ENCODE peak calls at places on chromosomes 5 and 9, in five cellular contexts. F, X, J, E and B are unnamed samples.

GRCh38 chr5:73256462-73257260 is 83.7 kb downstream of the TMEM174 start:
- DNase-seq in F (no peak), J (no peak), E (no peak), X (no peak), B (no peak)

GRCh38 chr9:95273369-95274051 is 44.0 kb downstream of the FANCC start:
- DNase-seq in J (no peak), F (no peak), E (no peak), X (no peak), B (no peak)

GRCh38 chr9:89477811-89478583 is 19.9 kb downstream of the SEMA4D start:
- DNase-seq in E (peak; percentile 72), J (peak; percentile 79), F (peak; percentile 35), X (peak; percentile 77), B (peak; percentile 80)

GRCh38 chr9:100099722-100100042 is 639 bp downstream of the INVS start:
- DNase-seq in E (no peak), J (peak; percentile 27), X (no peak), F (peak; percentile 46), B (no peak)

GRCh38 chr5:151523335-151523734 is 67.8 kb downstream of the FAT2 start:
- DNase-seq in F (peak; percentile 22), J (peak; percentile 57), E (peak; percentile 71), X (peak; percentile 59), B (peak; percentile 52)

GRCh38 chr5:138698713-138699112 is 54.5 kb upstream of the CTNNA1 start:
- DNase-seq in F (no peak), E (no peak), X (peak; percentile 43), J (no peak), B (no peak)

GRCh38 chr9:85067792-85068191 is 398.3 kb downstream of the NTRK2 start:
- DNase-seq in X (no peak), J (no peak), E (no peak), F (no peak), B (no peak)

GRCh38 chr9:134327671-134328231 is 1.5 kb downstream of the RXRA start:
- DNase-seq in E (peak; percentile 24), X (no peak), F (no peak), J (no peak), B (no peak)

GRCh38 chr5:93246093-93246855 is 334.7 kb downstream of the NR2F1-AS1 start:
- DNase-seq in J (no peak), E (peak; percentile 85), X (no peak), F (no peak), B (peak; percentile 56)

GRCh38 chr5:92309336-92309991 is 926.3 kb upstream of the ARRDC3 start:
- DNase-seq in X (no peak), F (peak; percentile 48), E (peak; percentile 82), J (no peak), B (peak; percentile 65)

GRCh38 chr9:118659011-118659410 is 710.2 kb downstream of the BRINP1 start:
- DNase-seq in F (no peak), E (no peak), J (no peak), X (no peak), B (no peak)

GRCh38 chr9:121286973-121287721 is 19.2 kb downstream of the GSN start:
- DNase-seq in F (peak; percentile 60), J (peak; percentile 49), X (no peak), E (peak; percentile 94), B (peak; percentile 97)

GRCh38 chr9:19320495-19320894 is 59.5 kb downstream of the RPS6 start:
- DNase-seq in X (no peak), F (no peak), E (no peak), J (no peak), B (peak; percentile 10)

GRCh38 chr9:135990468-135991429 is 29.6 kb upstream of the UBAC1 start:
- DNase-seq in X (peak; percentile 26), J (peak; percentile 65), F (peak; percentile 81), E (peak; percentile 79), B (peak; percentile 77)

GRCh38 chr5:174533771-174534221 is 190.6 kb upstream of the MSX2 start:
- DNase-seq in F (no peak), E (peak; percentile 81), X (no peak), J (no peak), B (peak; percentile 70)

GRCh38 chr5:166338801-166339200 is 1952.6 kb upstream of the WWC1 start:
- DNase-seq in J (no peak), F (no peak), X (no peak), E (no peak), B (peak; percentile 10)

GRCh38 chr5:178619390-178619789 is 7.5 kb downstream of the CLK4 start:
- DNase-seq in E (no peak), X (no peak), J (no peak), F (no peak), B (no peak)

GRCh38 chr9:69376651-69377050 is 51.6 kb downstream of the ENTREP1 start:
- DNase-seq in X (no peak), E (peak; percentile 82), J (no peak), F (no peak), B (peak; percentile 96)

GRCh38 chr5:168308976-168309598 is 17.6 kb downstream of the WWC1 start:
- DNase-seq in E (no peak), X (no peak), J (no peak), F (no peak), B (no peak)

GRCh38 chr5:144028644-144029043 is 141.8 kb downstream of the YIPF5 start:
- DNase-seq in F (no peak), E (peak; percentile 80), X (no peak), J (no peak), B (peak; percentile 88)

GRCh38 chr9:96691326-96691725 is 36.2 kb upstream of the PRXL2C start:
- DNase-seq in X (no peak), F (no peak), E (no peak), J (no peak), B (no peak)